ENCODE peak calls at places on chromosomes 16 and 17, in five cellular contexts. I is non-pigmented ciliary epithelial cell, M is IMR-90, V is pancreas, H is NCI-H748 treated with DMSO at 0.1 percent for 48 hours. U is an unnamed sample.

GRCh38 chr17:3885271-3885670 is 7.6 kb downstream of the CAMKK1 start:
- DNase-seq in V (no peak), H (no peak), M (no peak), I (no peak), U (no peak)

GRCh38 chr16:84245933-84246678 is 6.3 kb upstream of the KCNG4 start:
- DNase-seq in I (no peak), H (no peak), M (no peak), V (no peak), U (no peak)

GRCh38 chr17:7336240-7337175 is at the start of gene ACAP1:
- DNase-seq in H (no peak), I (no peak), V (no peak), M (no peak), U (no peak)

GRCh38 chr17:4788807-4789700 is at the start of gene GLTPD2:
- DNase-seq in M (no peak), I (no peak), V (no peak), H (no peak), U (no peak)

GRCh38 chr16:82082543-82083244 is 47.6 kb downstream of the HSD17B2 start:
- DNase-seq in H (no peak), M (peak; percentile 52), V (no peak), I (no peak), U (no peak)

GRCh38 chr16:81296631-81297030 is 18.1 kb upstream of the GAN start:
- DNase-seq in I (no peak), H (no peak), M (no peak), V (no peak), U (no peak)

GRCh38 chr16:6016530-6017184 is 919.1 kb upstream of the EEF2KMT start:
- DNase-seq in I (peak; percentile 2), V (no peak), H (peak; percentile 30), M (no peak), U (no peak)

GRCh38 chr16:57863434-57864160 is 61.3 kb upstream of the KIFC3 start:
- DNase-seq in H (peak; percentile 14), M (peak; percentile 79), V (peak; percentile 75), I (peak; percentile 53), U (no peak)

GRCh38 chr16:53417011-53417410 is 17.3 kb upstream of the RBL2 start:
- DNase-seq in H (no peak), I (no peak), M (peak; percentile 4), V (no peak), U (no peak)

GRCh38 chr17:74833501-74834361 is 26.0 kb downstream of the GRIN2C start:
- DNase-seq in H (no peak), M (peak; percentile 52), V (no peak), I (no peak), U (no peak)

GRCh38 chr16:66335704-66336329 is 30.7 kb upstream of the CDH5 start:
- DNase-seq in V (no peak), H (peak; percentile 78), M (peak; percentile 80), I (peak; percentile 51), U (no peak)

GRCh38 chr17:50130778-50131317 is 888 bp upstream of the SAMD14 start:
- DNase-seq in M (no peak), V (no peak), H (no peak), I (no peak), U (no peak)

GRCh38 chr16:70659953-70660671 is 13.8 kb downstream of the IL34 start:
- DNase-seq in I (no peak), M (no peak), H (no peak), V (no peak), U (no peak)

GRCh38 chr17:37358098-37358829 is 17.5 kb upstream of the C17orf78 start:
- DNase-seq in I (peak; percentile 8), H (peak; percentile 54), M (peak; percentile 44), V (peak; percentile 39), U (no peak)

GRCh38 chr17:56881685-56882295 is 32.1 kb downstream of the TRIM25 start:
- DNase-seq in M (no peak), I (no peak), V (no peak), H (no peak), U (no peak)

GRCh38 chr17:3004925-3005324 is 58.5 kb downstream of the OR1D5 start:
- DNase-seq in M (no peak), H (no peak), V (peak; percentile 42), I (no peak), U (no peak)

GRCh38 chr16:27311449-27311831 is 2.3 kb upstream of the IL4R start:
- DNase-seq in H (no peak), I (no peak), M (peak; percentile 38), V (no peak), U (no peak)

GRCh38 chr17:34797724-34798123 is 163.5 kb downstream of the CCT6B start:
- DNase-seq in H (no peak), M (peak; percentile 18), V (no peak), I (no peak), U (no peak)

GRCh38 chr16:87404764-87405625 is 12.9 kb downstream of the MAP1LC3B start:
- DNase-seq in I (no peak), M (no peak), H (no peak), V (no peak), U (no peak)

GRCh38 chr17:28368306-28368831 is 1.7 kb downstream of the VTN start:
- DNase-seq in I (no peak), H (no peak), M (no peak), V (no peak), U (no peak)

GRCh38 chr16:82735696-82736095 is 108.9 kb downstream of the CDH13 start:
- DNase-seq in H (no peak), V (no peak), M (no peak), I (no peak), U (no peak)

GRCh38 chr17:77723071-77723908 is 235.2 kb upstream of the TNRC6C start:
- DNase-seq in M (no peak), V (no peak), I (no peak), H (no peak), U (no peak)

GRCh38 chr17:8015957-8016631 is 13.7 kb downstream of the GUCY2D start:
- DNase-seq in H (no peak), V (peak; percentile 46), I (no peak), M (no peak), U (no peak)

GRCh38 chr16:56600398-56600999 is 7.9 kb upstream of the MT2A start:
- DNase-seq in M (peak; percentile 66), H (peak; percentile 0), V (peak; percentile 49), I (no peak), U (no peak)

GRCh38 chr16:85424260-85425060 is 188.7 kb upstream of the GSE1 start:
- DNase-seq in M (no peak), I (no peak), V (peak; percentile 37), H (peak; percentile 17), U (no peak)

GRCh38 chr17:22454070-22454999 is 762.0 kb downstream of the KCNJ18 start:
- DNase-seq in H (no peak), V (no peak), I (no peak), M (no peak), U (no peak)

GRCh38 chr17:32253117-32253611 is 12.5 kb upstream of the RHBDL3 start:
- DNase-seq in I (peak; percentile 40), V (peak; percentile 86), M (peak; percentile 65), H (peak; percentile 61), U (peak; percentile 12)

GRCh38 chr16:22685162-22685830 is 128.7 kb upstream of the HS3ST2 start:
- DNase-seq in M (no peak), I (no peak), H (no peak), V (no peak), U (no peak)

GRCh38 chr17:50397111-50397918 is at the start of gene LRRC59:
- DNase-seq in V (peak; percentile 92), M (peak; percentile 82), H (peak; percentile 55), I (peak; percentile 35), U (no peak)

GRCh38 chr16:59259074-59259963 is 525.2 kb upstream of the GOT2 start:
- DNase-seq in V (no peak), I (no peak), M (no peak), H (no peak), U (no peak)

GRCh38 chr17:39095309-39095686 is 56.1 kb downstream of the PLXDC1 start:
- DNase-seq in M (no peak), V (no peak), H (no peak), I (no peak), U (no peak)

GRCh38 chr17:39551879-39552278 is 55.8 kb downstream of the NEUROD2 start:
- DNase-seq in M (peak; percentile 42), I (no peak), H (no peak), V (no peak), U (no peak)

GRCh38 chr17:72571813-72572396 is 451.1 kb downstream of the SOX9 start:
- DNase-seq in I (no peak), H (no peak), M (no peak), V (no peak), U (no peak)

GRCh38 chr16:19542138-19542821 is 13.2 kb upstream of the VPS35L start:
- DNase-seq in V (no peak), M (no peak), H (peak; percentile 66), I (no peak), U (no peak)

GRCh38 chr16:4703906-4704305 is 10.5 kb downstream of the NUDT16L1 start:
- DNase-seq in M (no peak), H (no peak), I (no peak), V (no peak), U (no peak)

U was measured in epithelial cell of prostate.